ENCODE peak calls at places on chromosomes 7 and 10, in six cellular contexts. Z is ELR, B is adrenal gland, N is transverse colon, T is Peyer's patch, S is cardiac fibroblast. E is an unnamed sample.

GRCh38 chr7:100612730-100613446 is 548 bp downstream of the MOSPD3 start:
- DNase-seq in B (peak), S (no peak), Z (peak), T (no peak), N (no peak), E (no peak)

GRCh38 chr7:101954494-101954893 is 137.1 kb downstream of the CUX1 start:
- DNase-seq in B (no peak), S (no peak), T (no peak), Z (no peak), N (no peak), E (no peak)

GRCh38 chr10:101940916-101941315 is 97.3 kb upstream of the KCNIP2 start:
- DNase-seq in Z (peak), S (peak), N (no peak), B (no peak), T (no peak), E (no peak)

GRCh38 chr7:155122831-155123230 is 52.7 kb downstream of the HTR5A start:
- DNase-seq in S (no peak), B (no peak), T (no peak), Z (no peak), N (no peak), E (no peak)

GRCh38 chr7:68729361-68729760 is 868.9 kb upstream of the AUTS2 start:
- DNase-seq in B (no peak), N (no peak), T (no peak), S (no peak), Z (no peak), E (no peak)

GRCh38 chr7:122305475-122306319 is 1.1 kb upstream of the FEZF1 start:
- DNase-seq in B (no peak), T (no peak), Z (no peak), S (no peak), N (no peak), E (no peak)

GRCh38 chr7:80467069-80467468 is 44.8 kb downstream of the GNAT3 start:
- DNase-seq in B (no peak), T (no peak), S (peak), Z (peak), N (no peak), E (no peak)

GRCh38 chr10:129341131-129341530 is 125.9 kb upstream of the MGMT start:
- DNase-seq in N (no peak), B (no peak), Z (no peak), T (no peak), S (no peak), E (no peak)

GRCh38 chr10:60573342-60573741 is 183.7 kb upstream of the ANK3 start:
- DNase-seq in T (no peak), Z (no peak), S (peak), B (no peak), N (no peak), E (no peak)

GRCh38 chr10:14389981-14390590 is 59.4 kb upstream of the FRMD4A start:
- DNase-seq in B (no peak), Z (no peak), S (no peak), N (no peak), T (no peak), E (no peak)

GRCh38 chr7:128030263-128030998 is 806 bp downstream of the LRRC4 start:
- DNase-seq in N (no peak), T (no peak), B (no peak), Z (no peak), S (no peak), E (no peak)

GRCh38 chr10:69656719-69657269 is 26.7 kb downstream of the FAM241B start:
- DNase-seq in Z (no peak), T (no peak), S (no peak), B (no peak), N (no peak), E (no peak)

GRCh38 chr10:91210435-91210834 is 10.0 kb upstream of the PCGF5 start:
- DNase-seq in Z (no peak), T (peak), S (no peak), B (peak), N (peak), E (peak)

GRCh38 chr10:1242975-1243374 is 186.8 kb downstream of the WDR37 start:
- DNase-seq in N (no peak), Z (no peak), S (no peak), B (no peak), T (no peak), E (no peak)

GRCh38 chr7:103063895-103064294 is 10.7 kb downstream of the FBXL13 start:
- DNase-seq in N (no peak), T (no peak), S (no peak), B (no peak), Z (peak), E (no peak)

GRCh38 chr10:80032503-80032902 is 46.0 kb upstream of the TMEM254 start:
- DNase-seq in Z (no peak), T (no peak), N (no peak), S (no peak), B (no peak), E (no peak)

GRCh38 chr10:103197177-103197576 is 4.1 kb upstream of the NT5C2 start:
- DNase-seq in S (peak), B (peak), Z (peak), T (no peak), N (no peak), E (peak)